ENCODE peak calls at places on chromosomes 5 and 9, in five cellular contexts. M, Z, A, J and V are unnamed samples.

GRCh38 chr9:121285835-121286687 is 18.1 kb downstream of the GSN start:
- DNase-seq in M (no peak), Z (peak; percentile 49), A (peak; percentile 61), J (no peak), V (peak; percentile 64)

GRCh38 chr5:173324115-173325001 is 3.9 kb downstream of the STC2 start:
- DNase-seq in M (no peak), Z (peak; percentile 92), A (no peak), J (no peak), V (no peak)

GRCh38 chr5:138651767-138652117 is 76.5 kb upstream of the HSPA9 start:
- DNase-seq in M (no peak), Z (no peak), A (no peak), J (no peak), V (no peak)

GRCh38 chr5:139104577-139105271 is 93.4 kb downstream of the SIL1 start:
- DNase-seq in M (no peak), Z (no peak), A (no peak), J (no peak), V (no peak)

GRCh38 chr5:89450149-89450538 is 567.2 kb upstream of the MEF2C start:
- DNase-seq in M (no peak), Z (no peak), A (no peak), J (no peak), V (no peak)

GRCh38 chr9:82781965-82782392 is 281.0 kb downstream of the RASEF start:
- DNase-seq in M (no peak), Z (no peak), A (no peak), J (no peak), V (no peak)

GRCh38 chr5:168979140-168979539 is 321.8 kb downstream of the SLIT3 start:
- DNase-seq in M (no peak), Z (no peak), A (no peak), J (no peak), V (no peak)

GRCh38 chr5:23042231-23042630 is 189.1 kb upstream of the CDH12 start:
- DNase-seq in M (no peak), Z (no peak), A (no peak), J (no peak), V (no peak)

GRCh38 chr5:149271717-149272558 is at the start of gene AFAP1L1:
- DNase-seq in M (peak; percentile 6), Z (peak; percentile 10), A (peak; percentile 71), J (no peak), V (peak; percentile 23)

GRCh38 chr5:43772601-43773031 is 169.6 kb downstream of the NNT start:
- DNase-seq in M (no peak), Z (peak; percentile 23), A (no peak), J (no peak), V (peak; percentile 44)

GRCh38 chr9:129270903-129271431 is 92.9 kb upstream of the IER5L start:
- DNase-seq in M (no peak), Z (no peak), A (no peak), J (peak; percentile 76), V (no peak)
- TF ChIP-seq JUND in M (no peak), Z (no peak), A (no peak), J (no peak), V (no peak)

GRCh38 chr5:125679522-125679921 is 743.7 kb upstream of the GRAMD2B start:
- DNase-seq in M (peak; percentile 10), Z (no peak), A (no peak), J (no peak), V (no peak)
- TF ChIP-seq SP1 in M (no peak), Z (no peak), A (no peak), J (no peak), V (no peak)

DNA sequence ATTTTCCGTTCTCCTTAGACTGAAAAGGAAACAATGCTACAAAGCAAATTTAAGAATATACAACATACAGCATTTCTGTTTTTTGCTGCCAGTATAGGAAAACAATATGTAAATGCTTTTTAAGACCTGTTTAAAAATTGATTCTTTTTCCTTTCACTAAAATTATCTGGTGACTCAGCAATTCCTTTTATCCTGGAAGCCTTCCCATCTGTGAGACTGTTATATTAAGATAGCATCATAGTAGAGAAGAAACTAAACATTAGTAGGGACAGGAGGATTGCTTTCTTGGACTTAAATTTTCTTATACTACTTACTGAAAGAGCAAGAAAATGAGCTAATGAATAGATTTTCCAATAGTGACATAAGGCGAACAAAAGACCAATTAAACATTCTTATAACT is 30.0 kb upstream of the GPR21 start:
- DNase-seq in M (no peak), Z (peak; percentile 27), A (no peak), J (no peak), V (no peak)
- TF ChIP-seq JUND in M (no peak), Z (no peak), A (no peak), J (no peak), V (no peak)

GRCh38 chr5:160349249-160349965 is 21.0 kb downstream of the C1QTNF2 start:
- DNase-seq in M (no peak), Z (no peak), A (no peak), J (no peak), V (no peak)

GRCh38 chr5:160354666-160355065 is 15.8 kb downstream of the C1QTNF2 start:
- DNase-seq in M (no peak), Z (no peak), A (no peak), J (no peak), V (no peak)

GRCh38 chr5:160352308-160352707 is 18.1 kb downstream of the C1QTNF2 start:
- DNase-seq in M (no peak), Z (no peak), A (no peak), J (no peak), V (no peak)

GRCh38 chr5:160356550-160357347 is 13.7 kb downstream of the C1QTNF2 start:
- DNase-seq in M (no peak), Z (no peak), A (no peak), J (no peak), V (no peak)

DNA sequence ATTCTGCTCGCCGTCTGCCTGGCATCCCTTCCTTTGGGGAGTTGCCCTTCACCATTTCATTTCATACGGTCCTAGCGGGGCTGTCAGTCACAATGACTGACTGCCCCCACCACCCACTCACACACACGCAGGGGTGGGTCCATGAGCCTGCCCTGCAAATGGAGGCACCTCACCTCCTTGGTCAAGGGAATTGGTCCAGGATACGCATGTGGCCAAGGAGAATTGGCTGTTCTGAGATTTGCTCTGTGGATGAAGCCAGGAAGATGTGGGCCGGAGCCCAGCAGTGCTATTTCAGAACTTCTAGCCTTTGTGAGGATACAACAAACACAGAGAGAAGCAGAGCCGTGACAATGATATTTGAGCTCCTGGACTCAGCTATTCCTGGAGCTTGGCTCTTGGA is 17.0 kb downstream of the C1QTNF2 start:
- DNase-seq in M (no peak), Z (no peak), A (no peak), J (no peak), V (no peak)
- TF ChIP-seq SP1 in M (no peak), Z (no peak), A (peak; percentile 80), J (no peak), V (no peak)

GRCh38 chr9:92738661-92739081 is 26.0 kb downstream of the BICD2 start:
- DNase-seq in M (no peak), Z (no peak), A (no peak), J (no peak), V (no peak)
- TF ChIP-seq JUND in M (no peak), Z (no peak), A (no peak), J (no peak), V (no peak)

DNA sequence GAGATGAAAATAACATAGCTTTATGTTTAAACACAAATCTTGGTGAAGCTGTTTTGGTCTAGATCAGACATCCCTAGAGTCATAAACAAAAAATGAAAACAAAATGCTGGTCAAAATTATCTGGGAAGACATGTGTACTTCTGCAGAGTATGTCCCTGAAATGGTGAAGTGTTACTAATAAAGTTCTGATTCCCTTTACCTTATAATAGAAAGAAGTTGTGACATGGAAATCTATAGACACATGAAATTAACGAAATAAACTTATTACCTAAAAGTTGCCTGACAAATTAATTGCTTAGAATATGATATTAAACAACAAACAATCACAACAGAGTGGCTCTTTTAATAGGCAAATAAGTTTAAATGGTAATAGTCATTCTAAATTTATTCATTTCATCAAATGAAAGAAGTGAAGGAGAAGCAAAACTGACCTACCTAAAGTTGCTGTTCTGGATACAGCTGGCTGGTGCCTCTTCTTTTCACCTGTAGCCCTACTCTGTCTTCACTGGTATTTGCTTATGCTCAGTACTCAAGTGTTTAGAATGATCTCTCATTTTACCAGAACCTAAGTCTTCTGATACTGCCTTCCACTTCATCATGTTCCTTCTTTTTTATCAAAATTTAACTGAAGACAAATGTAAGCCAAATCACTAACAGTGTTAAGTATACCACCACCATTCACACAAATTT is 38.8 kb downstream of the FNIP1 start:
- DNase-seq in M (no peak), Z (no peak), A (no peak), J (no peak), V (no peak)
- TF ChIP-seq SP1 in M (no peak), Z (no peak), A (no peak), J (no peak), V (no peak)

DNA sequence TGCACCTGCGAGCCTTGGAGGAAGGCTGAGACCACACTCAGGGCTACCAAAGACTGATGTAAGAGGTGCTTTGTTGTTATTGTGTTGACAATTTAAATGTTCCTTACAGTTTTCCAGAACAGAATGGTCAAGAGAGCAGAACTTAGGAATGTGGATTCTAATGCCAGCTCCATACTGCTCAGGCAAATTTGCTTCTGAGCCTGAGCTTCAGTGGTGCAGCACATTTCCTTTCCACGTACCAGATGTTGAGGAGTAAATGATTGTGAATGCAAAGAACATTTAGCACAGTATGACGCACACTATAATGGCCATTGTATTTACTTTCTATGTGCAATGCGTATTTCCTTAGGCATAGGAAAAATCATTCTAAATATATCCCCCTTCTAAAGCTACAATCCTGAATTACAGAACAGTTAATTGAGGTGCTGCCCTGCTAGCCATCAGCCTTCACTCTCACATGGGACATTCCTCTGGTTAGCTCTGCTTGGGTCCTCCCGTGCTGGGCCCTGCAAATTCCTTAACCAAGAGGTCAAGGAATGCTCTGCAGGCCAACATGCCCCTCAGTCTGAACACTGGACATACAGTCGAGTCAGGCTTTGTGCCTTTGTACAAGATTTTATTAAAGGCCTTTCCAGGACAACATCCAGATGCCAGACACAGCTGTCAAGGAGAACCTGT is 21.1 kb upstream of the TMEM174 start:
- DNase-seq in M (no peak), Z (no peak), A (no peak), J (no peak), V (no peak)
- TF ChIP-seq JUND in M (no peak), Z (no peak), A (no peak), J (no peak), V (no peak)